ENCODE peak calls at places on chromosomes 16 and 17, in five cellular contexts. R is neuronal stem cell, O is H9, N is H1, I is trophoblast cell. J is an unnamed sample.

GRCh38 chr17:35189291-35189690 is 4.9 kb downstream of the SLC35G3 start:
- DNase-seq in N (no peak), I (no peak), O (no peak), R (no peak), J (no peak)

GRCh38 chr16:54798267-54798666 is 132.4 kb upstream of the IRX5 start:
- DNase-seq in I (no peak), R (no peak), O (no peak), N (no peak), J (no peak)

GRCh38 chr17:34797724-34798123 is 163.5 kb downstream of the CCT6B start:
- DNase-seq in R (peak; percentile 80), N (peak; percentile 41), O (peak; percentile 88), I (peak; percentile 8), J (no peak)

GRCh38 chr16:52569296-52569695 is 22.4 kb upstream of the TOX3 start:
- DNase-seq in N (no peak), O (no peak), R (no peak), I (no peak), J (no peak)

GRCh38 chr16:69890114-69890890 is 60.8 kb upstream of the CLEC18A start:
- DNase-seq in N (no peak), R (peak; percentile 57), I (peak; percentile 47), O (peak; percentile 77), J (peak; percentile 71)

GRCh38 chr16:88455610-88456355 is 2.7 kb downstream of the ZFPM1 start:
- DNase-seq in I (peak; percentile 46), O (no peak), N (no peak), R (no peak), J (peak; percentile 61)

GRCh38 chr16:56777533-56777932 is 47.6 kb downstream of the NUP93 start:
- DNase-seq in R (no peak), N (no peak), O (no peak), I (no peak), J (no peak)

GRCh38 chr16:67428146-67428731 is 2.7 kb upstream of the HSD11B2 start:
- DNase-seq in I (peak; percentile 86), R (peak; percentile 71), N (peak; percentile 71), O (peak; percentile 92), J (peak; percentile 71)

GRCh38 chr16:68349838-68350410 is 39.1 kb downstream of the PRMT7 start:
- DNase-seq in O (no peak), R (no peak), N (no peak), I (no peak), J (no peak)

GRCh38 chr16:27636453-27637200 is 86.7 kb downstream of the KATNIP start:
- DNase-seq in R (no peak), N (no peak), I (peak; percentile 74), O (no peak), J (no peak)

GRCh38 chr17:31513731-31514427 is 122.4 kb downstream of the RAB11FIP4 start:
- DNase-seq in O (no peak), I (no peak), R (no peak), N (no peak), J (no peak)

GRCh38 chr17:8226536-8227237 is 16.3 kb upstream of the AURKB start:
- DNase-seq in N (no peak), I (peak; percentile 96), R (peak; percentile 95), O (peak; percentile 94), J (peak; percentile 97)

GRCh38 chr17:40038882-40039513 is 15.2 kb downstream of the MED24 start:
- DNase-seq in I (no peak), N (no peak), R (no peak), O (peak; percentile 74), J (peak; percentile 91)

GRCh38 chr16:4407543-4408322 is 8.7 kb downstream of the CORO7 start:
- DNase-seq in O (no peak), N (no peak), I (peak; percentile 89), R (no peak), J (peak; percentile 86)

GRCh38 chr16:28534542-28535373 is 4.0 kb downstream of the NUPR1 start:
- DNase-seq in I (peak; percentile 33), O (no peak), R (no peak), N (no peak), J (no peak)

GRCh38 chr16:49643429-49644142 is 212.3 kb downstream of the ZNF423 start:
- DNase-seq in R (no peak), N (no peak), O (no peak), I (no peak), J (peak; percentile 68)

GRCh38 chr17:78995022-78995760 is 14.4 kb downstream of the CANT1 start:
- DNase-seq in R (no peak), N (no peak), O (no peak), I (no peak), J (no peak)

GRCh38 chr17:6648181-6648580 is 3.2 kb downstream of the MED31 start:
- DNase-seq in O (no peak), R (no peak), I (no peak), N (no peak), J (peak; percentile 22)

GRCh38 chr16:3401719-3402397 is 843 bp downstream of the ZNF174 start:
- DNase-seq in O (peak; percentile 45), R (peak; percentile 24), I (no peak), N (no peak), J (peak; percentile 44)

GRCh38 chr16:30767767-30768465 is 5.8 kb downstream of the RNF40 start:
- DNase-seq in N (no peak), O (no peak), R (no peak), I (no peak), J (no peak)

GRCh38 chr17:33072421-33073175 is 81.0 kb downstream of the SPACA3 start:
- DNase-seq in N (no peak), R (no peak), O (no peak), I (peak; percentile 91), J (peak; percentile 1)

GRCh38 chr17:27567563-27567859 is 63.5 kb upstream of the LGALS9 start:
- DNase-seq in R (no peak), I (no peak), O (no peak), N (no peak), J (no peak)

GRCh38 chr17:6040473-6040872 is 29.7 kb upstream of the WSCD1 start:
- DNase-seq in N (no peak), R (no peak), O (no peak), I (no peak), J (no peak)

GRCh38 chr17:39863918-39864746 is at the start of gene IKZF3:
- DNase-seq in I (peak; percentile 77), N (peak; percentile 44), R (peak; percentile 41), O (peak; percentile 93), J (peak; percentile 57)

GRCh38 chr16:13291934-13292333 is 390.5 kb downstream of the SHISA9 start:
- DNase-seq in N (no peak), R (peak; percentile 57), O (peak; percentile 41), I (no peak), J (no peak)

GRCh38 chr17:8153550-8153956 is 1.3 kb upstream of the PER1 start:
- DNase-seq in O (peak; percentile 55), R (no peak), N (no peak), I (no peak), J (peak; percentile 98)

GRCh38 chr16:84086996-84087395 is 29.7 kb downstream of the MBTPS1 start:
- DNase-seq in N (no peak), R (no peak), I (no peak), O (no peak), J (no peak)

GRCh38 chr17:55564077-55564476 is 52.8 kb upstream of the SMIM36 start:
- DNase-seq in N (no peak), O (no peak), R (no peak), I (no peak), J (no peak)

DNA sequence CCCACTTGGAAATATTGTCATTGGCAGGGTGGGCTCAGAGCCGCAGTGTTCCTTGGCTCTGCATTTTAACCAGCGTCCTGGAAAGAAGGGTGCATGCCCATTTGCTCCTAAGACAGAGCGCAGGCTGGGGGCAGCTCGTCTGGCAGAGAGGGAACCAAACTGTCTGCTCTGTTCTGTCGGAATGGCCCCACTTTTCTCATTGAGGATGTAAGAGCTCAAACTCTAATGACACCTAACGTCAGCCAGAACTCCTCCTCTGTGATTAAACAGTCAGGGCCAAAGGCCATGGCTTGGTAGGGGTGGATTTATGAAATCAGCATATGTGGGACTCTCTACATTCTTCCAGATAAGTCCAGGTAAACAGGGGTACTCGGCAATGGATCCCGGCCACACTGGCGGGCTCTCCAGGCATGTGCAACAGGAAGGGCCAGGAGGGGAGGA is 18.1 kb downstream of the SLC47A1 start:
- DNase-seq in I (no peak), N (no peak), O (no peak), R (no peak), J (no peak)
- H2BK12ac ChIP-seq in I (no peak overlapping the region), N (no peak overlapping the region), O (no peak overlapping the region), R (no peak overlapping the region), J (no peak overlapping the region)

DNA sequence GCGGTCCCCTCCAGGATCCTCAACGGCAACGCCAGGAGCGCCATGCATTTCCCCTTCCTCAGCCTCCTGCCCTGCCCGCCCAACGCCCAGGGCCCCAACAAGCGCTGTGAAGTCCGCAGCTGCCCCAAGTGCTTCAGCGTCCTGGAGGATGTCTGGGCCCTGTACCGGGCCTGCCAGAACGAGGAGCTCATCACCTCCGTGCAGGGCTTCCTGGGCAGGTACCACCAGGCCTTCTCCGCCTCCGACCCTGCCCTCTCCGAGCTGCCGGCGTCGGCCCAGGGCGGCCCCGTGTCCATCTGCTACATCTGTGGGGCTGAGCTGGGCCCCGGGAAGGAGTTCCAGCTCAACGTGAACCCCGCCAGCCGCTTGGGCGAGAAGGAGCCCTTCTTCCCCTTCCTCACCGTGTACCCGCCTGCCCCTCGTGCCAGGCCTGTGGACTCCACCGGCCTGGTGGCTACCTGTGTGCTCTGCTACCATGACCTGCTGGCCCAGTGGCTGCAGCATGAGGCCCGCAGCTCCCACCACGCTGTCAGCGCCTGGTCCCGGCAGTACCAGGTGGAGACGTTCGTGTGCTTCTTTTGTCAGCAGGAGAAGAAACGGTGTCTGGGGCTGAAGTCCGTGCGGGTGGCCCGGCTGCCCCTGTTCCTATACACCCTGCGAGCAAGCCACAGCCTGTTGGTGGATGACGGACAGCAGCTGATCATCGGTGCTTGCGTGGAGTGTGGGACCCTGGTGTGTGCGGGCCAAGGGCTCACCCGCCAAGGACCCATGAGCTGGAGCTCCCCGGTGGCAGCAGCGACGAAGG is 58.9 kb upstream of the CIBAR2 start:
- DNase-seq in N (no peak), R (no peak), I (no peak), O (no peak), J (no peak)
- H2BK12ac ChIP-seq in N (peak overlapping the region; percentile 75), R (peak overlapping the region; percentile 65), I (no peak overlapping the region), O (no peak overlapping the region), J (peak overlapping the region; percentile 26)

GRCh38 chr16:71933017-71933416 is 37.7 kb downstream of the IST1 start:
- DNase-seq in I (no peak), R (no peak), N (no peak), O (no peak), J (no peak)

GRCh38 chr16:71930993-71931392 is 35.7 kb downstream of the IST1 start:
- DNase-seq in N (no peak), I (no peak), O (no peak), R (no peak), J (no peak)

GRCh38 chr16:71937868-71938510 is 42.7 kb downstream of the IST1 start:
- DNase-seq in N (no peak), I (no peak), O (peak; percentile 35), R (no peak), J (no peak)

GRCh38 chr16:71931599-71931998 is 36.3 kb downstream of the IST1 start:
- DNase-seq in O (no peak), R (no peak), I (no peak), N (no peak), J (no peak)

GRCh38 chr16:71933913-71934696 is 38.8 kb downstream of the IST1 start:
- DNase-seq in R (no peak), I (no peak), N (no peak), O (no peak), J (peak; percentile 28)
- H2BK12ac ChIP-seq in R (no peak overlapping the region), I (no peak overlapping the region), N (no peak overlapping the region), O (no peak overlapping the region), J (no peak overlapping the region)

DNA sequence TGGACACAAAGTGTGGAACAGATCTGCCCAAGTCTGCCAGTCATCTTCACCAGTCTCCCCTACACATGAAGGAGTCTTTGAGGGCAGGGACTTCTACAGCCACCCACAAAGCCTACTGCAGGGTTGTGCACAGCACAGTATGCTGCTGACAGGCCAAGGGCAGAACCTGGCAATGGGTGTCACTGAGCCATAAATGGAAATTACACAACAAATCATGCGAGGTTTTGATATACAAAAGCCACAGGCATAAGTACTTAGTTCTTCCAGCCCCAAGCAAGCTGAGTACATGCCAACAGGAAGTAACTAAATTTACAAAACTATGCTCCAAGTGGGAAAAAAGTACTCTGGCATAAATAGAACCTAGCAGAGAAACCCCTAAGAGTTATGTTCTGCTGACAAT is 7.8 kb upstream of the PSMC3IP start:
- DNase-seq in N (no peak), O (no peak), I (no peak), R (no peak), J (peak; percentile 25)
- H2BK12ac ChIP-seq in N (no peak overlapping the region), O (no peak overlapping the region), I (no peak overlapping the region), R (no peak overlapping the region), J (no peak overlapping the region)

J was measured in mesenchymal stem cell.